ENCODE peak calls at places on chromosomes 1 and 21, in four cellular contexts. C is pancreas, U is mucosa of descending colon, M is heart left ventricle. N is an unnamed sample.

GRCh38 chr1:108841703-108842102 is 15.2 kb downstream of the AKNAD1 start:
- DNase-seq in C (no peak), U (no peak), M (no peak), N (no peak)

GRCh38 chr1:201461783-201462441 is 7.1 kb downstream of the PHLDA3 start:
- DNase-seq in C (peak; percentile 47), U (peak; percentile 50), M (peak; percentile 67), N (no peak)

GRCh38 chr1:55444660-55445059 is 229.5 kb upstream of the USP24 start:
- DNase-seq in C (no peak), U (no peak), M (no peak), N (no peak)

GRCh38 chr21:14585122-14585521 is 39.0 kb upstream of the SAMSN1 start:
- DNase-seq in C (no peak), U (no peak), M (no peak), N (no peak)

GRCh38 chr1:168507828-168508227 is 36.0 kb downstream of the XCL2 start:
- DNase-seq in C (no peak), U (no peak), M (no peak), N (no peak)

GRCh38 chr21:37562920-37563640 is 196.5 kb downstream of the DYRK1A start:
- DNase-seq in C (peak; percentile 57), U (peak; percentile 54), M (no peak), N (no peak)

GRCh38 chr1:203796223-203796747 is 862 bp downstream of the ZBED6 start:
- DNase-seq in C (no peak), U (no peak), M (peak; percentile 28), N (no peak)

GRCh38 chr1:98327151-98327918 is 334.2 kb upstream of the SNX7 start:
- DNase-seq in C (no peak), U (no peak), M (no peak), N (no peak)

GRCh38 chr1:172833956-172834355 is 175.1 kb downstream of the FASLG start:
- DNase-seq in C (no peak), U (no peak), M (no peak), N (no peak)

GRCh38 chr1:218480691-218481099 is 135.6 kb downstream of the TGFB2 start:
- DNase-seq in C (no peak), U (no peak), M (no peak), N (no peak)

GRCh38 chr1:35499230-35499629 is 58.0 kb downstream of the KIAA0319L start:
- DNase-seq in C (no peak), U (no peak), M (no peak), N (no peak)

GRCh38 chr1:201565024-201565730 is 26.2 kb downstream of the NAV1 start:
- DNase-seq in C (no peak), U (no peak), M (no peak), N (no peak)

GRCh38 chr1:150507912-150508864 is at the start of gene ECM1:
- DNase-seq in C (no peak), U (peak; percentile 55), M (peak; percentile 70), N (no peak)

GRCh38 chr1:14304381-14304865 is 294.1 kb upstream of the KAZN start:
- DNase-seq in C (no peak), U (no peak), M (no peak), N (no peak)

GRCh38 chr1:18948048-18948912 is 8.2 kb downstream of the IFFO2 start:
- DNase-seq in C (peak; percentile 9), U (no peak), M (no peak), N (peak; percentile 68)

GRCh38 chr1:27563407-27564263 is 40.3 kb downstream of the AHDC1 start:
- DNase-seq in C (peak; percentile 94), U (peak; percentile 76), M (peak; percentile 71), N (no peak)

GRCh38 chr1:79239840-79240239 is 233.3 kb upstream of the ADGRL4 start:
- DNase-seq in C (no peak), U (no peak), M (no peak), N (no peak)
- H3K9me3 ChIP-seq in C (no peaks in the 10 kb centered on the region), U (peaks cover 7% of the 10 kb centered on the region), M (no peaks in the 10 kb centered on the region), N (no peaks in the 10 kb centered on the region)

GRCh38 chr1:60251426-60251825 is 177.9 kb upstream of the C1orf87 start:
- DNase-seq in C (no peak), U (no peak), M (no peak), N (no peak)

DNA sequence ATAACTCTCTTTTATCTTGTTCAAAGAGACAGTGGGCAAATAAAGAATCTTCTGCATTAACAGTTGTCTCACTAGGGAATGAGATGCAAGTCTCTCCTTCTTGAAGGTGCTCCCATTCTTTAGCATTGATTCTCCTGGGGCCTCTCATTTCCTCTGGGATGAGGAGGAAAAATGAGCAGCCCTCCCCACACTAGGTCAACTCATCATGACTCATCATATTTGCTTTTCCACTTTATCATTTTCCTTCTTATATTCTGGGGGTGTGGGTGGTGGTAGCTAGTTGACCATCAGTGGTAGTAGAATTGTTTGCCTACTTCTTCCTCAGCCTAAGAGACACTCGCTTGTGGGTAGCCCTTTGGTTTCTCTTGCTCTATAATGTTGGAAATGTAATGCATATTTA is 182.0 kb upstream of the C1orf87 start:
- DNase-seq in C (no peak), U (no peak), M (no peak), N (no peak)
- H3K9me3 ChIP-seq in C (no peaks in the 10 kb centered on the region), U (no peaks in the 10 kb centered on the region), M (no peaks in the 10 kb centered on the region), N (no peaks in the 10 kb centered on the region)

DNA sequence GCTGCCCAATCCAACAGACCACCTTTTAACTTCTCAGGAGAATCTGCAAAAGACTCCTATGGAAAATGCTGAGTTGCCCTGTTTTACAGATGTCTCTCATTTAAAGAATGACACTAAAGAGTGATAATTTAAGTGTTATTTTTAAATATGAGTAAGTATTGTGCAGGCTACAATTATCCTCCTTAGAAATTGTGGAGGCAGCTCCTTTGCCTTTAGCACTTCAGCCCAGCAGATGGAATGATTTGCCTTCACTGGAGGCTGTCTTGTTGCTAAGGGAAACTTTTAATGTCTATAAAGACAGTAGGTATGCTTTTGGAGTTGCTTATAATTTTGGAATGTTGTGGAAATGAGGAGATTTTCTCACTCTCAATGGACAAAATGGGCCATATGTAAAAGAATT is 1345.5 kb downstream of the NCAM2 start:
- DNase-seq in C (no peak), U (no peak), M (no peak), N (no peak)
- H3K9me3 ChIP-seq in C (no peaks in the 10 kb centered on the region), U (no peaks in the 10 kb centered on the region), M (peaks cover 15% of the 10 kb centered on the region), N (no peaks in the 10 kb centered on the region)

GRCh38 chr1:214441119-214441518 is 110.3 kb downstream of the PTPN14 start:
- DNase-seq in C (no peak), U (no peak), M (no peak), N (no peak)
- H3K9me3 ChIP-seq in C (no peaks in the 10 kb centered on the region), U (no peaks in the 10 kb centered on the region), M (no peaks in the 10 kb centered on the region), N (no peaks in the 10 kb centered on the region)

GRCh38 chr1:2948751-2949680 is 72.3 kb upstream of the ACTRT2 start:
- DNase-seq in C (peak; percentile 12), U (no peak), M (no peak), N (peak; percentile 4)

GRCh38 chr1:2945821-2946231 is 75.4 kb upstream of the ACTRT2 start:
- DNase-seq in C (peak; percentile 2), U (no peak), M (no peak), N (no peak)

GRCh38 chr1:2948001-2948750 is 73.1 kb upstream of the ACTRT2 start:
- DNase-seq in C (peak; percentile 14), U (no peak), M (no peak), N (peak; percentile 6)

GRCh38 chr1:2946291-2946690 is 75.0 kb upstream of the ACTRT2 start:
- DNase-seq in C (peak; percentile 11), U (no peak), M (no peak), N (no peak)

DNA sequence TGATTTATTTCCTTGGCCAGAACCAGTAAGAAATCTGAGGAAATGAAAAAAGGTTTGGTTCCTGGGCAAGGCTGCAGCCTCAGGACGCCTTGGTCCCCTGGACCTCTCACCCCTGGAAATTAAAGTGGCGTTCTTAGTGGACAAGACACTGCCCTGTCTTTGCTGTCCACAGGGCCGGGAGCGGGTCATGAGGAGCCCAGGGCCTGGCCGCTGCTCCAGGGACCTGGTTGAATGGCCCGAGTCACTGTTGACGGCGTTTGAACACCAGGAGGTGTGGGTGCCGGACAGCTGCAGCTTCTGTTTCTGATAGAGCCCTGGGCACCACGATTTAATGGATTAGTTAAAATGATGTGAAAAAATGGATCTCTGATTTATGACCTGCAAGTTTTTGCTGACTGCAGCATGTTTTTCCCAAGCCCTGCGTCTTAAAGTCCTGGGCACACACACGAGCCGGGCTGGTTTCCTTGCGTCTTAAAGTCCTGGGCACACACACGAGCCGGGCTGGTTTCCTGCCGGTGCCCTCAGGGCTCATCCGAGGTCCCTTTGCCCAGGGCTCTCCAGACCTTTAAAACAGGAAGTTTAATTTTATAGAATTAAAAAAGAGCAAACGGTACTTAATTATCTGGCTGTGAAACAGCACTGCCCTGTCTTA is 74.1 kb upstream of the ACTRT2 start:
- DNase-seq in C (peak; percentile 2), U (no peak), M (no peak), N (no peak)
- H3K9me3 ChIP-seq in C (no peaks in the 10 kb centered on the region), U (no peaks in the 10 kb centered on the region), M (no peaks in the 10 kb centered on the region), N (no peaks in the 10 kb centered on the region)

DNA sequence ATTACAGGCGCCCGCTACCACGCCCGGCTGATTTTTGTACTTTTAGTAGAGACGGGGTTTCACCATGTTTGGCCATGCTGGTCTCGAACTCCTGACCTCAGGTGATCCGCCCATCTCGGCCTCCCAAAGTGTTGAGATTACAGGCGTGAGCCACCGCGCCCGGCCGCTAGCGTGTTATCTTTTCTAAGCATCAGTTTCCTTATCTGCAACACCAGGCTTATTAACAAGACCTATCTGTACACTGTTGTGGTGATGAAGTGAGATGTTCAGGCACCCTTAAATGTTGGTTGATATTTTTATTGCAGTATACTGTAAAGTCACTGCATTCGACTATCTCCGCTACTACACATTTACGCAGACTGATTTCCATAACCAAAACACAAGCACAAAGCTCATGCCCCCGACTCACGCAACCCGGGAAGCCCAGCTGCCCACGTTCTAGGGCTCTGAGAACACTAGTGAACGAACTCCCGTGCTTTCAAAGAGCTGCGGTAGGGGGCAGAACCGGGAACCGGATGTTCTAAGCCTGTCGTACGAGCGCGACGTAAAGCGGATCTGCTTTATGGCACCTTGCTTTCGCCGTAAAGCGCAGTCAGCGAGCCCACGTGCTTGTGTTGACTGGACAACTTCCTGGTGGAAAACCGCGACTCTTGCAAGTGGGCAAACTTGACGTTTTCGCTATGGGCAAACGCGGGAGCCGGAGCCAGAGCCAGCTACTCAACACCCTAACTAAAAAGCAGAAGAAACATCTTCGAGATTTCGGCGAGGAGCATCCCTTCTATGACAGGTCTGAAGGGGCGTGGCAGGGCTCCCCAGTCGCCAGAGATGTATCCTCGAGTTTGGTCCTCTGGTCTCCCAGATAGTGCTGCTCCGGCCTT is at the start of gene UTP25:
- DNase-seq in C (peak; percentile 87), U (peak; percentile 98), M (peak; percentile 92), N (peak; percentile 84)
- H3K9me3 ChIP-seq in C (no peaks in the 10 kb centered on the region), U (no peaks in the 10 kb centered on the region), M (no peaks in the 10 kb centered on the region), N (no peaks in the 10 kb centered on the region)

GRCh38 chr1:82759035-82759434 is 958.3 kb downstream of the ADGRL2 start:
- DNase-seq in C (no peak), U (no peak), M (no peak), N (no peak)
- H3K9me3 ChIP-seq in C (no peaks in the 10 kb centered on the region), U (no peaks in the 10 kb centered on the region), M (no peaks in the 10 kb centered on the region), N (no peaks in the 10 kb centered on the region)